ENCODE peak calls at places on chromosomes 2 and 18, in eight cellular contexts. E is cardiac muscle cell; J is astrocyte of the cerebellum; K is CD8-positive, alpha-beta memory T cell; U is GM12865; D is suprapubic skin; R is left ventricle myocardium inferior; G is CD4-positive, alpha-beta memory T cell. X is an unnamed sample.

GRCh38 chr2:153477096-153477555 is 1.4 kb downstream of the RPRM start:
- DNase-seq in E (peak), J (no peak), K (no peak), U (no peak), D (no peak), R (no peak), G (no peak), X (no peak)

GRCh38 chr2:156321243-156321904 is 11.1 kb downstream of the NR4A2 start:
- DNase-seq in E (peak), J (no peak), K (no peak), U (no peak), D (no peak), R (no peak), G (peak), X (no peak)

GRCh38 chr2:80147690-80148089 is 156.9 kb downstream of the LRRTM1 start:
- DNase-seq in E (no peak), J (no peak), K (no peak), U (no peak), D (no peak), R (no peak), G (no peak), X (no peak)

GRCh38 chr2:20185176-20186022 is 39.5 kb downstream of the SDC1 start:
- DNase-seq in E (no peak), J (peak), K (no peak), U (no peak), D (no peak), R (peak), G (no peak), X (no peak)

GRCh38 chr2:241002275-241003046 is 4.0 kb downstream of the SNED1 start:
- DNase-seq in E (no peak), J (no peak), K (no peak), U (no peak), D (no peak), R (no peak), G (no peak), X (no peak)

GRCh38 chr2:96100893-96101304 is 15.5 kb downstream of the ADRA2B start:
- DNase-seq in E (no peak), J (no peak), K (no peak), U (no peak), D (peak), R (no peak), G (no peak), X (no peak)

GRCh38 chr2:67652679-67653078 is 255.5 kb downstream of the ETAA1 start:
- DNase-seq in E (no peak), J (no peak), K (no peak), U (peak), D (no peak), R (no peak), G (no peak), X (no peak)

GRCh38 chr2:233867993-233868532 is at the start of gene MSL3B:
- DNase-seq in E (peak), J (no peak), K (peak), U (peak), D (no peak), R (no peak), G (peak), X (peak)

GRCh38 chr18:37499008-37499407 is 66.6 kb downstream of the CELF4 start:
- DNase-seq in E (no peak), J (no peak), K (no peak), U (no peak), D (no peak), R (no peak), G (no peak), X (no peak)

GRCh38 chr2:190023860-190024259 is 38.7 kb downstream of the MSTN start:
- DNase-seq in E (peak), J (peak), K (no peak), U (peak), D (no peak), R (no peak), G (peak), X (no peak)

GRCh38 chr2:159091981-159092380 is 123.5 kb downstream of the TANC1 start:
- DNase-seq in E (no peak), J (no peak), K (no peak), U (peak), D (no peak), R (no peak), G (peak), X (no peak)

GRCh38 chr2:200471928-200472645 is 37.8 kb downstream of the KCTD18 start:
- DNase-seq in E (no peak), J (no peak), K (no peak), U (peak), D (no peak), R (no peak), G (no peak), X (no peak)

GRCh38 chr2:200467806-200468686 is 41.8 kb downstream of the KCTD18 start:
- DNase-seq in E (no peak), J (no peak), K (no peak), U (no peak), D (no peak), R (no peak), G (peak), X (no peak)

GRCh38 chr2:200472853-200473464 is 36.9 kb downstream of the KCTD18 start:
- DNase-seq in E (no peak), J (no peak), K (no peak), U (peak), D (no peak), R (no peak), G (no peak), X (no peak)

GRCh38 chr2:200471324-200471848 is 38.5 kb downstream of the KCTD18 start:
- DNase-seq in E (peak), J (no peak), K (peak), U (peak), D (no peak), R (no peak), G (peak), X (peak)

DNA sequence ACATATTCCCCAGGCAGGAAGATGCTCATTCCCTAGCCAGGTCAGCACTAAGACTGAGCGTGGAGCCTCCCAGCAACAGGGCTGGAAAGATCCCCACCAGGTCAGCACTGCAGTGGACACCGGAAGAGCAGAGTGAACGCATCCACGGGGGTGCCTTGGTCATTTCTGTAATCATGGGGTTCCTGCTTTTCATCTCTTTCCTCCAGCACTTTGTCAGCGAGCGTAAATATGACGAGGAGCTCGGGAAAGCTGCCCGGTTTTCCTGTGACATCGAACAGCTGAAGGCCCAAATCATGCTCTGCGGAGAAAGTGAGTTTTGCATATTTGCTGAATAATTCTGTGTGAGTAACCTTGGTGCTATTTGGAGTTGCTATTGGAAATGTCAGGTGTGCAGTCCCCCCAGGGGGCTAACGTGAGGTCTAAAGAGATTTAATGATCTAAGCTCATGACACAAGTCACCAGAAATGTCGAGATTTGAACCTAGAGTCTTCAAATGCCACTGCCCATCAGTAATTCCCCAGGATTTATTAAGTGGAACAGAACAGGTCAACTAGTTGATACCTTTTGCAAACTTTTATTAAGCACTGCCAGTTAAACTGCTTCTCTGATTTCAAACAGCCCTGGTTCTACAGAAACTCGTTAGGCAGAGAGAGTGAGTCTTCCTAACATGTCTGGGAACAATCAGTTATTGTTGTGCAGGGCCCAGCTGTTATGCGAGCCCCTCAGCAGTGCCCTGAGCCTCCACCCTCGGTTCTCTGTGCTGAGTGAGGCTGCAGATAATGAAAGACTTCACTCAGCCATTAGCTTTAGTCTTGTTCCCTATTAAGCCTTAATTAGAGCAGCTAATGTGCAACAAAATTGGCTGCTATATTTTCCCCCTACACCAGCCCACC is 39.9 kb downstream of the KCTD18 start:
- DNase-seq in E (no peak), J (no peak), K (no peak), U (no peak), D (no peak), R (peak), G (no peak), X (no peak)
- H3K4me3 ChIP-seq in E (no peak), J (no peak), K (no peak), U (no peak), D (no peak), R (no peak), G (no peak), X (no peak)

GRCh38 chr18:55286257-55286825 is 301.7 kb downstream of the TCF4 start:
- DNase-seq in E (no peak), J (no peak), K (no peak), U (no peak), D (no peak), R (no peak), G (no peak), X (no peak)

GRCh38 chr18:55287146-55287806 is 300.7 kb downstream of the TCF4 start:
- DNase-seq in E (peak), J (no peak), K (no peak), U (no peak), D (no peak), R (no peak), G (no peak), X (no peak)

GRCh38 chr18:55283309-55283708 is 304.7 kb downstream of the TCF4 start:
- DNase-seq in E (no peak), J (no peak), K (no peak), U (peak), D (no peak), R (no peak), G (no peak), X (no peak)

GRCh38 chr18:55287935-55288868 is 299.8 kb downstream of the TCF4 start:
- DNase-seq in E (no peak), J (no peak), K (no peak), U (no peak), D (no peak), R (no peak), G (no peak), X (no peak)

GRCh38 chr18:55284614-55285013 is 303.4 kb downstream of the TCF4 start:
- DNase-seq in E (no peak), J (no peak), K (no peak), U (no peak), D (no peak), R (no peak), G (no peak), X (no peak)
- H3K4me3 ChIP-seq in E (no peak), J (no peak), K (no peak), U (no peak), D (no peak), R (no peak), G (no peak), X (no peak)

GRCh38 chr2:160270571-160271113 is 70.6 kb upstream of the ITGB6 start:
- DNase-seq in E (no peak), J (no peak), K (no peak), U (no peak), D (no peak), R (no peak), G (no peak), X (no peak)
- H3K4me3 ChIP-seq in E (peak), J (peak), K (peak), U (no peak), D (peak), R (peak), G (peak), X (no peak)

GRCh38 chr18:805008-805754 is 6.9 kb downstream of the YES1 start:
- DNase-seq in E (no peak), J (no peak), K (no peak), U (peak), D (no peak), R (no peak), G (no peak), X (no peak)
- H3K4me3 ChIP-seq in E (no peak), J (no peak), K (no peak), U (peak), D (no peak), R (peak), G (no peak), X (peak)

GRCh38 chr2:217383620-217384019 is 523.8 kb upstream of the TNP1 start:
- DNase-seq in E (no peak), J (no peak), K (no peak), U (no peak), D (no peak), R (no peak), G (no peak), X (no peak)

GRCh38 chr2:217387776-217388381 is 528.0 kb upstream of the TNP1 start:
- DNase-seq in E (no peak), J (no peak), K (no peak), U (no peak), D (no peak), R (no peak), G (no peak), X (no peak)

GRCh38 chr2:217382794-217383193 is 522.9 kb upstream of the TNP1 start:
- DNase-seq in E (no peak), J (no peak), K (no peak), U (no peak), D (no peak), R (no peak), G (no peak), X (no peak)

DNA sequence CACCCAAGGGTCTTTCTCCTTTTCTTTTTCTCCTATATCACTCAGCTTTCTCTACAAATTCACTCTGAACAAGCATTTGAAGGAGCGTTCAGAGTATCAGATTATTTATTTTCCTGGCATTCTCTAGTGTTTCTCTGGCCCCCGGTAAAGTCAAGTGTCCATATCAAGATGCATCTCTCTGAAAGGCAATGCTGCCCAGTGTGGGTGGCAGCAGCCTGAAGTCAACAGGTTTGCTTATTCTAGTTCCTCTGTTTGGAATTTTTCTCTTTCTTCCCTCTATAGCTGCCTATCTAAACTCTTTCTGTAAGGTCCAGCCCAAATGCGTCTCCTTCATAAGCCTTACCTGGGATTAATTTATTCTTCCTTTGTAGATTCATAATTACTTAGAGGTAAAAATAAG is 526.2 kb upstream of the TNP1 start:
- DNase-seq in E (no peak), J (no peak), K (no peak), U (no peak), D (no peak), R (no peak), G (no peak), X (no peak)
- H3K4me3 ChIP-seq in E (no peak), J (no peak), K (no peak), U (no peak), D (no peak), R (no peak), G (no peak), X (no peak)

DNA sequence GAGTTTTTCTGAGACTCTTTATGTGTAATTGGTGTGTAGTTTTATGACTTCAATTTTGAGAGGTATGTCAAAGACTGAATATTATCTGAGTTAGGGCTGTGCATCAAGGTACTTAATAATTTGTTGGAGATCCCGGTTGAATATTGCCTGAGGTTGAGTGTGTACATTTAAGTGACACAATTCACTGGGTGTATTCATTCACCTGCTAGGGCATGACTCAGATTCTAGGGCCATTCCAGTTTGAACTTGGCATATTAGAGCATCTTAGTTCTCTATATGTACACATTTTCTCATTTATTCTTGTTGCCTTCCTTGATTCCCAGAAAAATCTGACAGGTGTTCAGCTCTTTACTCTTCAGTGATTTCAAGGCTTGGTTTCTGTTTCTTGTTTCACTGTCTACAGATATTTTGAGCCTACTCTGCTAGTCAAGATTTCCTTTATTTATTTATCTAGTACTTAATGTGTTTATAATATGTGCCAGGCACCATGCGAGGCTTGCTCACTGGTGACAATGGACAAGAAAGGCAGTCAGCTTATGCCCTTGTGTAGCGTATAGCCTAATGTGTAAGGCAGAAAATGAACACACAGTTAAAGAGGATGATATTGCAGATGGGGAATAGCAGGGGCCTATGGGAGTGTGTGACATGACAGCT is 12.7 kb downstream of the MAP4K4 start:
- DNase-seq in E (no peak), J (no peak), K (no peak), U (no peak), D (no peak), R (no peak), G (no peak), X (no peak)
- H3K4me3 ChIP-seq in E (no peak), J (no peak), K (no peak), U (no peak), D (no peak), R (no peak), G (no peak), X (no peak)